ENCODE peak calls at places on chromosome 18, in eight cellular contexts. G, S, F, Q, M, P, U and B are unnamed samples.

GRCh38 chr18:49016648-49017539 is 66.1 kb upstream of the SMAD7 start:
- DNase-seq in G (no peak), S (peak; percentile 51), F (peak; percentile 83), Q (no peak), M (peak; percentile 66), P (peak; percentile 88), U (peak; percentile 54), B (peak; percentile 76)

GRCh38 chr18:37332764-37333420 is 232.7 kb downstream of the CELF4 start:
- DNase-seq in G (no peak), S (no peak), F (no peak), Q (no peak), M (no peak), P (no peak), U (no peak), B (no peak)

GRCh38 chr18:28494151-28494550 is 317.2 kb upstream of the CDH2 start:
- DNase-seq in G (no peak), S (no peak), F (peak; percentile 13), Q (no peak), M (no peak), P (no peak), U (peak; percentile 45), B (no peak)

GRCh38 chr18:50172367-50172766 is 22.6 kb downstream of the MYO5B start:
- DNase-seq in G (no peak), S (no peak), F (no peak), Q (no peak), M (no peak), P (no peak), U (no peak), B (no peak)

GRCh38 chr18:51447351-51447896 is 249.9 kb upstream of the MEX3C start:
- DNase-seq in G (no peak), S (no peak), F (no peak), Q (no peak), M (no peak), P (no peak), U (no peak), B (no peak)

GRCh38 chr18:78934003-78934402 is 45.6 kb upstream of the SALL3 start:
- DNase-seq in G (no peak), S (no peak), F (no peak), Q (no peak), M (no peak), P (peak; percentile 82), U (no peak), B (no peak)

GRCh38 chr18:28757466-28758008 is 580.6 kb upstream of the CDH2 start:
- DNase-seq in G (no peak), S (no peak), F (no peak), Q (no peak), M (no peak), P (no peak), U (no peak), B (no peak)

GRCh38 chr18:61635901-61636528 is 256.8 kb downstream of the RNF152 start:
- DNase-seq in G (peak; percentile 57), S (peak; percentile 11), F (peak; percentile 67), Q (no peak), M (peak; percentile 16), P (no peak), U (peak; percentile 4), B (peak; percentile 18)

GRCh38 chr18:11047156-11047555 is 102.2 kb downstream of the PIEZO2 start:
- DNase-seq in G (no peak), S (no peak), F (no peak), Q (no peak), M (no peak), P (no peak), U (no peak), B (no peak)

GRCh38 chr18:78603102-78603501 is 376.5 kb upstream of the SALL3 start:
- DNase-seq in G (no peak), S (no peak), F (no peak), Q (no peak), M (no peak), P (peak; percentile 46), U (no peak), B (no peak)

GRCh38 chr18:44716697-44717163 is 36.0 kb downstream of the SETBP1 start:
- DNase-seq in G (no peak), S (no peak), F (no peak), Q (no peak), M (no peak), P (no peak), U (no peak), B (no peak)

GRCh38 chr18:37447959-37448916 is 117.4 kb downstream of the CELF4 start:
- DNase-seq in G (no peak), S (no peak), F (no peak), Q (no peak), M (no peak), P (no peak), U (no peak), B (no peak)

GRCh38 chr18:1784113-1784512 is 787.2 kb downstream of the METTL4 start:
- DNase-seq in G (no peak), S (no peak), F (no peak), Q (no peak), M (no peak), P (no peak), U (no peak), B (no peak)

GRCh38 chr18:8757598-8757997 is 52.2 kb downstream of the MTCL1 start:
- DNase-seq in G (no peak), S (no peak), F (no peak), Q (no peak), M (no peak), P (no peak), U (no peak), B (no peak)

GRCh38 chr18:53991202-53991601 is 233.3 kb downstream of the MBD2 start:
- DNase-seq in G (no peak), S (no peak), F (peak; percentile 81), Q (no peak), M (peak; percentile 24), P (no peak), U (peak; percentile 31), B (peak; percentile 56)

GRCh38 chr18:47323158-47323557 is 71.7 kb upstream of the SKOR2 start:
- DNase-seq in G (no peak), S (no peak), F (peak; percentile 6), Q (no peak), M (no peak), P (no peak), U (peak; percentile 6), B (no peak)

GRCh38 chr18:54296017-54296416 is 26.7 kb downstream of the POLI start:
- DNase-seq in G (no peak), S (no peak), F (peak; percentile 51), Q (no peak), M (no peak), P (no peak), U (no peak), B (no peak)

GRCh38 chr18:42030586-42031182 is 75.7 kb downstream of the PIK3C3 start:
- DNase-seq in G (peak; percentile 23), S (no peak), F (peak; percentile 18), Q (no peak), M (peak; percentile 13), P (no peak), U (no peak), B (no peak)

GRCh38 chr18:54926593-54927297 is 32.5 kb downstream of the CCDC68 start:
- DNase-seq in G (no peak), S (no peak), F (no peak), Q (no peak), M (no peak), P (no peak), U (no peak), B (no peak)

GRCh38 chr18:9177047-9177446 is 40.5 kb downstream of the ANKRD12 start:
- DNase-seq in G (no peak), S (no peak), F (no peak), Q (no peak), M (no peak), P (no peak), U (no peak), B (no peak)

GRCh38 chr18:10748641-10749040 is 222.8 kb downstream of the NAPG start:
- DNase-seq in G (no peak), S (no peak), F (peak; percentile 22), Q (no peak), M (no peak), P (no peak), U (no peak), B (no peak)

GRCh38 chr18:13221821-13222220 is 3.3 kb downstream of the LDLRAD4 start:
- DNase-seq in G (no peak), S (no peak), F (peak; percentile 38), Q (no peak), M (no peak), P (peak; percentile 86), U (peak; percentile 16), B (no peak)

GRCh38 chr18:65091737-65092329 is 659.0 kb upstream of the CDH7 start:
- DNase-seq in G (no peak), S (no peak), F (peak; percentile 18), Q (no peak), M (peak; percentile 21), P (no peak), U (no peak), B (peak; percentile 3)

GRCh38 chr18:23438608-23439366 is 14.3 kb upstream of the RIOK3 start:
- DNase-seq in G (no peak), S (no peak), F (no peak), Q (no peak), M (no peak), P (no peak), U (no peak), B (no peak)
- H3K4me3 ChIP-seq in G (no peak overlapping the region), S (no peak overlapping the region), F (no peak overlapping the region), Q (no peak overlapping the region), M (peak overlapping the region; percentile 72), P (no peak overlapping the region), U (no peak overlapping the region), B (no peak overlapping the region)

DNA sequence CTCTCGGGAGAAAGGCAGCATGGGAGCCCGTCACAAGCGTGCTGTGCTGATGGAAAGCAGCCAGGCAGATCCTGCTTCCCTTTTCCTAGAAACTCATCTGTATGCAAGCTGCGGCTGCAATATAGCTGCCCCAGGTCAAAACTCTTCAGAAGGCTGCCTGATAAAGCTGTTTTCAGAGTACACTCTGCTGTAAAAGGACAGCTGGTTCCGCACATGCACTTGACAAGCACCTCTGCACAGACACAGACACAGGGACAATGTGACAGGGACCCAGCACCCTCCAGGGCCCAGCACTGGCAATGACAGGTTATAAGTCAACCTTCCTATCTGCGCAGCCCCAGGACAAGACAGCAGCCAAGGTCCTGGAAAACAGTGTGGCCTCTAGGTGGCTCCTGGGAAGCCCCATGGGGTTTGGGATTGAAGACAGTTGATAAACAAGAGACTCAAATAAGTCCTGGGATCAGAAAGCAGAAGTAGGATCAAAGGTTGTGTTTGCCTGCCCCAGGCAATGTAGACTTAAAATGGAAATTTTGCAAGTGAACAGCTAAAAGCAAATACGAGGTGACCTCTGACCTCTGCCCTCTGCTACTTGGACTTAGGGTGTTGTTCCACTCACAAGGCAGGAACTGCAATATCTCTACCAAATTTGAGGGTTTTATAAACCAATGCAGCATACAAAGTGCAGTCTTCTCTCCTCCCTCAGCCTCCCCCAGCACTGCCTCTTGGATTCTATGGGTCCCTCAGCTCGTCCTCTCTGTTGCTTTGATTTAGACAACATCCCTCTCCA is 16.9 kb downstream of the SLC66A2 start:
- DNase-seq in G (no peak), S (no peak), F (no peak), Q (no peak), M (no peak), P (peak; percentile 63), U (no peak), B (no peak)
- TF ChIP-seq CTCF in G (no peak), S (no peak), F (no peak), Q (no peak), M (no peak), P (no peak), U (no peak), B (no peak)

GRCh38 chr18:7017013-7017412 is 100.6 kb downstream of the LAMA1 start:
- DNase-seq in G (no peak), S (no peak), F (no peak), Q (no peak), M (no peak), P (no peak), U (no peak), B (no peak)
- H3K4me3 ChIP-seq in G (no peak overlapping the region), S (no peak overlapping the region), F (no peak overlapping the region), Q (no peak overlapping the region), M (no peak overlapping the region), P (no peak overlapping the region), U (no peak overlapping the region), B (no peak overlapping the region)

GRCh38 chr18:32439802-32440201 is 30.9 kb downstream of the GAREM1 start:
- DNase-seq in G (no peak), S (no peak), F (no peak), Q (no peak), M (peak; percentile 9), P (no peak), U (no peak), B (no peak)
- TF ChIP-seq CTCF in G (peak; percentile 48), S (peak; percentile 23), F (peak; percentile 44), Q (no peak), M (no peak), P (no peak), U (no peak), B (peak; percentile 56)